ENCODE peak calls at places on chromosomes 4 and X, in eight cellular contexts. One of them, this sample, is unnamed.
A peak's percentile ranks its signal among the peaks of the same experiment; 100 is the strongest.

GRCh38 chr4:100290585-100290984 is 100.3 kb upstream of the DDIT4L start:
- DNase-seq in HCEC 1CT: peak; percentile 60
- DNase-seq in stimulated activated CD8-positive, alpha-beta memory T cell treated with anti-CD3 and anti-CD28 coated beads, Interleukin-2, amount 100 ng/mL, for 48 hours: no peak
- DNase-seq in AG08395: no peak
- DNase-seq in NCI-H1048: no peak
- DNase-seq in NCI-H1092: no peak
- DNase-seq in activated CD8-positive, alpha-beta memory T cell treated with anti-CD3 and anti-CD28 coated beads for 1 hour: no peak
- DNase-seq in hippocampal formation: no peak
- DNase-seq in this sample: no peak

GRCh38 chrX:96182366-96182765 is 502.3 kb upstream of the DIAPH2 start:
- DNase-seq in hippocampal formation: no peak
- DNase-seq in NCI-H1092: no peak
- DNase-seq in activated CD8-positive, alpha-beta memory T cell treated with anti-CD3 and anti-CD28 coated beads for 1 hour: no peak
- DNase-seq in stimulated activated CD8-positive, alpha-beta memory T cell treated with anti-CD3 and anti-CD28 coated beads, Interleukin-2, amount 100 ng/mL, for 48 hours: no peak
- DNase-seq in NCI-H1048: peak; percentile 9
- DNase-seq in AG08395: no peak
- DNase-seq in HCEC 1CT: peak; percentile 1
- DNase-seq in this sample: no peak

GRCh38 chr4:124432500-124432899 is 280.0 kb downstream of the ANKRD50 start:
- DNase-seq in NCI-H1092: no peak
- DNase-seq in AG08395: no peak
- DNase-seq in stimulated activated CD8-positive, alpha-beta memory T cell treated with anti-CD3 and anti-CD28 coated beads, Interleukin-2, amount 100 ng/mL, for 48 hours: no peak
- DNase-seq in hippocampal formation: no peak
- DNase-seq in NCI-H1048: no peak
- DNase-seq in activated CD8-positive, alpha-beta memory T cell treated with anti-CD3 and anti-CD28 coated beads for 1 hour: no peak
- DNase-seq in HCEC 1CT: peak; percentile 59
- DNase-seq in this sample: no peak

GRCh38 chr4:57220734-57221133 is 110.5 kb upstream of the IGFBP7 start:
- DNase-seq in activated CD8-positive, alpha-beta memory T cell treated with anti-CD3 and anti-CD28 coated beads for 1 hour: no peak
- DNase-seq in HCEC 1CT: no peak
- DNase-seq in NCI-H1092: no peak
- DNase-seq in stimulated activated CD8-positive, alpha-beta memory T cell treated with anti-CD3 and anti-CD28 coated beads, Interleukin-2, amount 100 ng/mL, for 48 hours: no peak
- DNase-seq in NCI-H1048: no peak
- DNase-seq in hippocampal formation: no peak
- DNase-seq in AG08395: no peak
- DNase-seq in this sample: no peak

GRCh38 chr4:85932371-85933305 is 427.2 kb downstream of the MAPK10 start:
- DNase-seq in NCI-H1092: peak; percentile 32
- DNase-seq in HCEC 1CT: no peak
- DNase-seq in hippocampal formation: no peak
- DNase-seq in AG08395: no peak
- DNase-seq in activated CD8-positive, alpha-beta memory T cell treated with anti-CD3 and anti-CD28 coated beads for 1 hour: no peak
- DNase-seq in stimulated activated CD8-positive, alpha-beta memory T cell treated with anti-CD3 and anti-CD28 coated beads, Interleukin-2, amount 100 ng/mL, for 48 hours: no peak
- DNase-seq in NCI-H1048: no peak
- DNase-seq in this sample: no peak

GRCh38 chrX:53320543-53321215 is 39.3 kb upstream of the IQSEC2 start:
- DNase-seq in NCI-H1092: no peak
- DNase-seq in stimulated activated CD8-positive, alpha-beta memory T cell treated with anti-CD3 and anti-CD28 coated beads, Interleukin-2, amount 100 ng/mL, for 48 hours: no peak
- DNase-seq in HCEC 1CT: no peak
- DNase-seq in activated CD8-positive, alpha-beta memory T cell treated with anti-CD3 and anti-CD28 coated beads for 1 hour: no peak
- DNase-seq in AG08395: no peak
- DNase-seq in NCI-H1048: no peak
- DNase-seq in hippocampal formation: no peak
- DNase-seq in this sample: no peak

GRCh38 chrX:40303256-40304077 is 205.7 kb upstream of the BCOR start:
- DNase-seq in stimulated activated CD8-positive, alpha-beta memory T cell treated with anti-CD3 and anti-CD28 coated beads, Interleukin-2, amount 100 ng/mL, for 48 hours: no peak
- DNase-seq in NCI-H1092: no peak
- DNase-seq in hippocampal formation: no peak
- DNase-seq in AG08395: no peak
- DNase-seq in activated CD8-positive, alpha-beta memory T cell treated with anti-CD3 and anti-CD28 coated beads for 1 hour: no peak
- DNase-seq in HCEC 1CT: no peak
- DNase-seq in NCI-H1048: no peak
- DNase-seq in this sample: no peak

GRCh38 chr4:128355301-128355700 is 67.7 kb upstream of the PGRMC2 start:
- DNase-seq in HCEC 1CT: no peak
- DNase-seq in hippocampal formation: no peak
- DNase-seq in NCI-H1048: no peak
- DNase-seq in NCI-H1092: no peak
- DNase-seq in activated CD8-positive, alpha-beta memory T cell treated with anti-CD3 and anti-CD28 coated beads for 1 hour: no peak
- DNase-seq in stimulated activated CD8-positive, alpha-beta memory T cell treated with anti-CD3 and anti-CD28 coated beads, Interleukin-2, amount 100 ng/mL, for 48 hours: no peak
- DNase-seq in AG08395: no peak
- DNase-seq in this sample: no peak

GRCh38 chr4:6574747-6575502 is at the start of gene MAN2B2:
- DNase-seq in HCEC 1CT: peak; percentile 56
- DNase-seq in hippocampal formation: peak; percentile 74
- DNase-seq in NCI-H1092: peak; percentile 68
- DNase-seq in NCI-H1048: peak; percentile 63
- DNase-seq in stimulated activated CD8-positive, alpha-beta memory T cell treated with anti-CD3 and anti-CD28 coated beads, Interleukin-2, amount 100 ng/mL, for 48 hours: peak; percentile 82
- DNase-seq in activated CD8-positive, alpha-beta memory T cell treated with anti-CD3 and anti-CD28 coated beads for 1 hour: peak; percentile 48
- DNase-seq in AG08395: peak; percentile 98
- DNase-seq in this sample: peak; percentile 44